ENCODE peak calls at places on chromosome 15, in six cellular contexts. H is NCI-H1092; W is dorsolateral prefrontal cortex; T is CD4-positive, alpha-beta memory T cell; P is AG09309; I is NCI-H748 treated with DMSO at 0.1 percent for 48 hours. D is an unnamed sample.

GRCh38 chr15:77633134-77633912 is 611 bp upstream of the LINGO1 start:
- DNase-seq in P (peak), I (peak), W (peak), T (no peak), H (peak), D (peak)

GRCh38 chr15:56963126-56963525 is 44.7 kb downstream of the TCF12 start:
- DNase-seq in H (no peak), W (no peak), I (no peak), T (no peak), P (no peak), D (no peak)

GRCh38 chr15:37093480-37094410 is 6.6 kb downstream of the MEIS2 start:
- DNase-seq in I (no peak), H (no peak), P (no peak), T (no peak), W (no peak), D (no peak)

GRCh38 chr15:78120523-78120922 is 10.7 kb downstream of the CIB2 start:
- DNase-seq in W (no peak), P (no peak), I (no peak), H (no peak), T (no peak), D (no peak)

GRCh38 chr15:83871808-83872559 is 218.1 kb downstream of the ADAMTSL3 start:
- DNase-seq in P (peak), T (no peak), I (no peak), H (no peak), W (peak), D (peak)

GRCh38 chr15:41241251-41241964 is 10.3 kb downstream of the CHP1 start:
- DNase-seq in W (no peak), H (peak), P (no peak), I (peak), T (no peak), D (no peak)

GRCh38 chr15:100920516-100921135 is 1.5 kb downstream of the LRRK1 start:
- DNase-seq in W (no peak), P (no peak), H (no peak), T (no peak), I (no peak), D (no peak)

GRCh38 chr15:90571063-90571541 is 41.4 kb downstream of the CRTC3 start:
- DNase-seq in I (no peak), P (no peak), T (no peak), W (peak), H (no peak), D (no peak)

GRCh38 chr15:35293353-35294130 is 208.4 kb upstream of the NANOGP8 start:
- DNase-seq in P (peak), I (no peak), W (no peak), T (no peak), H (no peak), D (peak)

GRCh38 chr15:43514241-43515057 is 3.0 kb upstream of the MAP1A start:
- DNase-seq in T (no peak), W (peak), I (no peak), H (no peak), P (no peak), D (no peak)

GRCh38 chr15:97995881-97996603 is 35.5 kb downstream of the ARRDC4 start:
- DNase-seq in P (no peak), I (no peak), T (no peak), H (no peak), W (peak), D (no peak)

GRCh38 chr15:96326551-96327154 is 3.8 kb upstream of the NR2F2 start:
- DNase-seq in I (no peak), W (no peak), H (no peak), P (peak), T (no peak), D (no peak)

GRCh38 chr15:64009798-64010241 is 36.5 kb downstream of the DAPK2 start:
- DNase-seq in P (no peak), T (peak), W (no peak), H (no peak), I (no peak), D (no peak)

GRCh38 chr15:92608866-92609700 is 46.5 kb downstream of the FAM174B start:
- DNase-seq in H (no peak), T (no peak), P (no peak), W (no peak), I (no peak), D (no peak)

GRCh38 chr15:95880630-95881029 is 449.9 kb upstream of the NR2F2 start:
- DNase-seq in W (no peak), I (no peak), T (no peak), P (no peak), H (no peak), D (no peak)

GRCh38 chr15:95286911-95287769 is 1043.4 kb upstream of the NR2F2 start:
- DNase-seq in H (no peak), T (no peak), P (no peak), W (no peak), I (no peak), D (no peak)

GRCh38 chr15:55334997-55335396 is 16.0 kb downstream of the PIGB start:
- DNase-seq in W (no peak), T (no peak), P (no peak), H (no peak), I (no peak), D (peak)

GRCh38 chr15:31346367-31347066 is 19.9 kb downstream of the KLF13 start:
- DNase-seq in W (no peak), P (no peak), T (no peak), H (no peak), I (no peak), D (no peak)

D was measured in HS-5.